ENCODE peak calls at places on chromosome 4, in six cellular contexts. One of them, this sample, is unnamed.

GRCh38 chr4:53967971-53968370 is 96.4 kb downstream of the CHIC2 start:
- DNase-seq in T-cell: no peak
- DNase-seq in AG09309: no peak
- DNase-seq in C1 segment of cervical spinal cord: no peak
- DNase-seq in GM03348: peak; percentile 23
- DNase-seq in EL: peak; percentile 14
- DNase-seq in this sample: no peak

GRCh38 chr4:38013461-38014366 is 53.5 kb downstream of the PTTG2 start:
- DNase-seq in C1 segment of cervical spinal cord: no peak
- DNase-seq in T-cell: no peak
- DNase-seq in GM03348: peak; percentile 29
- DNase-seq in AG09309: no peak
- DNase-seq in EL: peak; percentile 23
- DNase-seq in this sample: no peak

GRCh38 chr4:73589887-73590801 is 30.1 kb downstream of the RASSF6 start:
- DNase-seq in EL: no peak
- DNase-seq in GM03348: no peak
- DNase-seq in T-cell: no peak
- DNase-seq in C1 segment of cervical spinal cord: no peak
- DNase-seq in AG09309: no peak
- DNase-seq in this sample: no peak

GRCh38 chr4:879730-880079 is 52.4 kb downstream of the GAK start:
- DNase-seq in T-cell: peak; percentile 16
- DNase-seq in C1 segment of cervical spinal cord: no peak
- DNase-seq in AG09309: no peak
- DNase-seq in GM03348: no peak
- DNase-seq in EL: no peak
- DNase-seq in this sample: peak; percentile 75

GRCh38 chr4:19842471-19842870 is 409.2 kb upstream of the SLIT2 start:
- DNase-seq in EL: no peak
- DNase-seq in C1 segment of cervical spinal cord: no peak
- DNase-seq in AG09309: no peak
- DNase-seq in GM03348: no peak
- DNase-seq in T-cell: no peak
- DNase-seq in this sample: no peak

GRCh38 chr4:177519481-177520270 is 77.4 kb upstream of the AGA start:
- DNase-seq in C1 segment of cervical spinal cord: no peak
- DNase-seq in GM03348: no peak
- DNase-seq in AG09309: no peak
- DNase-seq in EL: peak; percentile 7
- DNase-seq in T-cell: no peak
- DNase-seq in this sample: no peak

GRCh38 chr4:184762100-184762499 is 28.2 kb upstream of the CENPU start:
- DNase-seq in GM03348: no peak
- DNase-seq in EL: no peak
- DNase-seq in AG09309: no peak
- DNase-seq in C1 segment of cervical spinal cord: no peak
- DNase-seq in T-cell: no peak
- DNase-seq in this sample: peak; percentile 76

GRCh38 chr4:4542824-4543485 is 1.1 kb upstream of the STX18 start:
- DNase-seq in AG09309: no peak
- DNase-seq in T-cell: no peak
- DNase-seq in C1 segment of cervical spinal cord: no peak
- DNase-seq in EL: no peak
- DNase-seq in GM03348: no peak
- DNase-seq in this sample: peak; percentile 5

GRCh38 chr4:152328595-152328994 is 207.3 kb downstream of the FBXW7 start:
- DNase-seq in C1 segment of cervical spinal cord: no peak
- DNase-seq in T-cell: no peak
- DNase-seq in AG09309: peak; percentile 57
- DNase-seq in GM03348: peak; percentile 24
- DNase-seq in EL: peak; percentile 70
- DNase-seq in this sample: no peak

GRCh38 chr4:64539234-64539849 is 130.1 kb upstream of the TECRL start:
- DNase-seq in C1 segment of cervical spinal cord: peak; percentile 4
- DNase-seq in AG09309: peak; percentile 25
- DNase-seq in GM03348: peak; percentile 74
- DNase-seq in EL: peak; percentile 40
- DNase-seq in T-cell: no peak
- DNase-seq in this sample: peak; percentile 5

GRCh38 chr4:53905935-53906377 is 158.4 kb downstream of the CHIC2 start:
- DNase-seq in GM03348: peak; percentile 58
- DNase-seq in AG09309: no peak
- DNase-seq in T-cell: no peak
- DNase-seq in EL: peak; percentile 69
- DNase-seq in C1 segment of cervical spinal cord: peak; percentile 18
- DNase-seq in this sample: no peak

GRCh38 chr4:53654300-53654758 is 63.0 kb upstream of the LNX1 start:
- DNase-seq in AG09309: peak; percentile 46
- DNase-seq in GM03348: peak; percentile 49
- DNase-seq in C1 segment of cervical spinal cord: no peak
- DNase-seq in T-cell: no peak
- DNase-seq in EL: no peak
- DNase-seq in this sample: no peak

GRCh38 chr4:16530688-16531635 is 304.7 kb upstream of the TAPT1 start:
- DNase-seq in GM03348: peak; percentile 23
- DNase-seq in T-cell: no peak
- DNase-seq in AG09309: peak; percentile 55
- DNase-seq in EL: peak; percentile 28
- DNase-seq in C1 segment of cervical spinal cord: no peak
- DNase-seq in this sample: no peak

GRCh38 chr4:166723532-166724140 is 510.7 kb downstream of the SPOCK3 start:
- DNase-seq in T-cell: no peak
- DNase-seq in GM03348: no peak
- DNase-seq in C1 segment of cervical spinal cord: no peak
- DNase-seq in EL: no peak
- DNase-seq in AG09309: no peak
- DNase-seq in this sample: no peak

GRCh38 chr4:118920247-118920646 is 31.6 kb downstream of the SYNPO2 start:
- DNase-seq in GM03348: no peak
- DNase-seq in AG09309: peak; percentile 10
- DNase-seq in EL: peak; percentile 26
- DNase-seq in T-cell: no peak
- DNase-seq in C1 segment of cervical spinal cord: no peak
- DNase-seq in this sample: no peak

GRCh38 chr4:123939621-123940020 is 543.0 kb downstream of the SPRY1 start:
- DNase-seq in C1 segment of cervical spinal cord: no peak
- DNase-seq in GM03348: peak; percentile 56
- DNase-seq in EL: peak; percentile 80
- DNase-seq in T-cell: no peak
- DNase-seq in AG09309: peak; percentile 51
- DNase-seq in this sample: no peak

GRCh38 chr4:81652069-81652478 is 180.4 kb upstream of the RASGEF1B start:
- DNase-seq in EL: no peak
- DNase-seq in C1 segment of cervical spinal cord: no peak
- DNase-seq in AG09309: no peak
- DNase-seq in GM03348: no peak
- DNase-seq in T-cell: no peak
- DNase-seq in this sample: no peak

GRCh38 chr4:169677150-169677732 is 56.9 kb downstream of the CLCN3 start:
- DNase-seq in AG09309: no peak
- DNase-seq in C1 segment of cervical spinal cord: no peak
- DNase-seq in GM03348: no peak
- DNase-seq in T-cell: no peak
- DNase-seq in EL: no peak
- DNase-seq in this sample: no peak

GRCh38 chr4:174474457-174475075 is 47.7 kb downstream of the HPGD start:
- DNase-seq in T-cell: no peak
- DNase-seq in AG09309: no peak
- DNase-seq in GM03348: no peak
- DNase-seq in C1 segment of cervical spinal cord: no peak
- DNase-seq in EL: no peak
- DNase-seq in this sample: no peak

GRCh38 chr4:86978709-86979108 is 43.9 kb downstream of the AFF1 start:
- DNase-seq in GM03348: no peak
- DNase-seq in EL: no peak
- DNase-seq in AG09309: no peak
- DNase-seq in C1 segment of cervical spinal cord: no peak
- DNase-seq in T-cell: no peak
- DNase-seq in this sample: no peak

GRCh38 chr4:38802561-38803355 is 1.8 kb downstream of the TLR1 start:
- DNase-seq in AG09309: no peak
- DNase-seq in T-cell: no peak
- DNase-seq in EL: no peak
- DNase-seq in C1 segment of cervical spinal cord: no peak
- DNase-seq in GM03348: no peak
- DNase-seq in this sample: no peak

GRCh38 chr4:128812360-128812958 is 3.0 kb downstream of the JADE1 start:
- DNase-seq in C1 segment of cervical spinal cord: peak; percentile 77
- DNase-seq in T-cell: no peak
- DNase-seq in AG09309: no peak
- DNase-seq in GM03348: peak; percentile 75
- DNase-seq in EL: peak; percentile 79
- DNase-seq in this sample: no peak

GRCh38 chr4:120096508-120097297 is 30.1 kb upstream of the MAD2L1 start:
- DNase-seq in T-cell: no peak
- DNase-seq in GM03348: no peak
- DNase-seq in C1 segment of cervical spinal cord: no peak
- DNase-seq in EL: peak; percentile 38
- DNase-seq in AG09309: no peak
- DNase-seq in this sample: no peak

GRCh38 chr4:16875487-16875886 is 23.0 kb downstream of the LDB2 start:
- DNase-seq in EL: peak; percentile 87
- DNase-seq in GM03348: peak; percentile 90
- DNase-seq in AG09309: peak; percentile 75
- DNase-seq in T-cell: no peak
- DNase-seq in C1 segment of cervical spinal cord: no peak
- DNase-seq in this sample: no peak

GRCh38 chr4:23207059-23207458 is 514.3 kb downstream of the GBA3 start:
- DNase-seq in EL: no peak
- DNase-seq in GM03348: no peak
- DNase-seq in AG09309: no peak
- DNase-seq in T-cell: no peak
- DNase-seq in C1 segment of cervical spinal cord: no peak
- DNase-seq in this sample: no peak

GRCh38 chr4:152640058-152640921 is 39.5 kb downstream of the TMEM154 start:
- DNase-seq in EL: peak; percentile 16
- DNase-seq in AG09309: no peak
- DNase-seq in C1 segment of cervical spinal cord: no peak
- DNase-seq in T-cell: no peak
- DNase-seq in GM03348: peak; percentile 60
- DNase-seq in this sample: peak; percentile 31

GRCh38 chr4:139736257-139736626 is 70.6 kb downstream of the MGST2 start:
- DNase-seq in C1 segment of cervical spinal cord: no peak
- DNase-seq in EL: no peak
- DNase-seq in AG09309: no peak
- DNase-seq in GM03348: no peak
- DNase-seq in T-cell: no peak
- DNase-seq in this sample: no peak

GRCh38 chr4:40515398-40516293 is 114.0 kb downstream of the RBM47 start:
- DNase-seq in AG09309: no peak
- DNase-seq in GM03348: peak; percentile 16
- DNase-seq in C1 segment of cervical spinal cord: no peak
- DNase-seq in EL: no peak
- DNase-seq in T-cell: no peak
- DNase-seq in this sample: no peak

GRCh38 chr4:39178706-39179105 is 3.6 kb upstream of the WDR19 start:
- DNase-seq in C1 segment of cervical spinal cord: no peak
- DNase-seq in T-cell: no peak
- DNase-seq in EL: no peak
- DNase-seq in AG09309: no peak
- DNase-seq in GM03348: no peak
- DNase-seq in this sample: no peak

GRCh38 chr4:183256756-183257385 is 63.2 kb downstream of the CLDN22 start:
- DNase-seq in AG09309: no peak
- DNase-seq in T-cell: peak; percentile 43
- DNase-seq in EL: peak; percentile 54
- DNase-seq in GM03348: peak; percentile 72
- DNase-seq in C1 segment of cervical spinal cord: peak; percentile 30
- DNase-seq in this sample: peak; percentile 28

GRCh38 chr4:98773638-98774037 is 115.2 kb upstream of the TSPAN5 start:
- DNase-seq in GM03348: no peak
- DNase-seq in EL: no peak
- DNase-seq in C1 segment of cervical spinal cord: no peak
- DNase-seq in AG09309: no peak
- DNase-seq in T-cell: no peak
- DNase-seq in this sample: no peak

GRCh38 chr4:80989921-80990544 is 40.5 kb upstream of the BMP3 start:
- DNase-seq in GM03348: peak; percentile 58
- DNase-seq in EL: peak; percentile 46
- DNase-seq in AG09309: peak; percentile 47
- DNase-seq in C1 segment of cervical spinal cord: no peak
- DNase-seq in T-cell: no peak
- DNase-seq in this sample: peak; percentile 36

GRCh38 chr4:112861378-112862317 is 187.8 kb upstream of the ANK2 start:
- DNase-seq in EL: no peak
- DNase-seq in GM03348: no peak
- DNase-seq in AG09309: no peak
- DNase-seq in C1 segment of cervical spinal cord: no peak
- DNase-seq in T-cell: no peak
- DNase-seq in this sample: no peak

GRCh38 chr4:169668069-169668721 is 47.8 kb downstream of the CLCN3 start:
- DNase-seq in EL: no peak
- DNase-seq in AG09309: no peak
- DNase-seq in T-cell: no peak
- DNase-seq in GM03348: no peak
- DNase-seq in C1 segment of cervical spinal cord: no peak
- DNase-seq in this sample: no peak

GRCh38 chr4:3257691-3258482 is 8.9 kb downstream of the MSANTD1 start:
- DNase-seq in EL: peak; percentile 36
- DNase-seq in GM03348: peak; percentile 48
- DNase-seq in AG09309: peak; percentile 16
- DNase-seq in T-cell: no peak
- DNase-seq in C1 segment of cervical spinal cord: no peak
- DNase-seq in this sample: no peak

GRCh38 chr4:114495471-114495928 is 103.1 kb upstream of the UGT8 start:
- DNase-seq in EL: no peak
- DNase-seq in T-cell: no peak
- DNase-seq in AG09309: no peak
- DNase-seq in GM03348: no peak
- DNase-seq in C1 segment of cervical spinal cord: no peak
- DNase-seq in this sample: no peak

GRCh38 chr4:88818650-88819470 is 121.2 kb upstream of the NAP1L5 start:
- DNase-seq in AG09309: no peak
- DNase-seq in C1 segment of cervical spinal cord: peak; percentile 39
- DNase-seq in GM03348: peak; percentile 28
- DNase-seq in T-cell: peak; percentile 33
- DNase-seq in EL: peak; percentile 41
- DNase-seq in this sample: peak; percentile 55

GRCh38 chr4:152357206-152357605 is 178.7 kb downstream of the FBXW7 start:
- DNase-seq in GM03348: no peak
- DNase-seq in AG09309: no peak
- DNase-seq in EL: peak; percentile 71
- DNase-seq in T-cell: no peak
- DNase-seq in C1 segment of cervical spinal cord: no peak
- DNase-seq in this sample: no peak

GRCh38 chr4:84648863-84649647 is 66.1 kb downstream of the CDS1 start:
- DNase-seq in C1 segment of cervical spinal cord: no peak
- DNase-seq in AG09309: no peak
- DNase-seq in GM03348: no peak
- DNase-seq in T-cell: no peak
- DNase-seq in EL: no peak
- DNase-seq in this sample: no peak

GRCh38 chr4:152014280-152014679 is 253.5 kb upstream of the GATB start:
- DNase-seq in C1 segment of cervical spinal cord: no peak
- DNase-seq in GM03348: no peak
- DNase-seq in T-cell: peak; percentile 29
- DNase-seq in EL: no peak
- DNase-seq in AG09309: no peak
- DNase-seq in this sample: peak; percentile 51